ENCODE peak calls at places on chromosomes 11 and 22, in ten cellular contexts. E is NCI-H1417, L is mucosa of gallbladder, V is T-helper 17 cell, R is AG09309, A is glutamatergic neuron, D is NCI-H460, C is left cardiac atrium, M is fibroblast of pulmonary artery, Y is fibroblast of lung. W is an unnamed sample.

GRCh38 chr11:80595011-80595410 is 1154.2 kb upstream of the TENM4 start:
- DNase-seq in C (no peak), M (peak), D (no peak), E (no peak), V (no peak), R (no peak), Y (peak), A (no peak), L (peak), W (no peak)

GRCh38 chr11:44377914-44378321 is 68.0 kb upstream of the ALX4 start:
- DNase-seq in C (no peak), R (no peak), M (no peak), A (no peak), D (no peak), L (no peak), E (no peak), V (no peak), Y (no peak), W (no peak)

GRCh38 chr11:3686751-3687150 is 15.6 kb upstream of the CHRNA10 start:
- DNase-seq in R (no peak), V (no peak), C (no peak), D (no peak), M (no peak), L (no peak), Y (no peak), E (no peak), A (no peak), W (no peak)

GRCh38 chr11:115645631-115646271 is 141.5 kb upstream of the CADM1 start:
- DNase-seq in Y (no peak), C (peak), E (peak), M (no peak), A (peak), R (no peak), L (peak), D (no peak), V (no peak), W (peak)

GRCh38 chr22:17706451-17706900 is 67.8 kb downstream of the BID start:
- DNase-seq in M (peak), E (no peak), R (peak), C (no peak), L (peak), D (peak), Y (peak), V (no peak), A (no peak), W (no peak)

GRCh38 chr11:64429970-64430369 is 71.0 kb downstream of the RPS6KA4 start:
- DNase-seq in C (no peak), A (no peak), R (no peak), E (no peak), D (no peak), V (no peak), Y (no peak), M (no peak), L (no peak), W (no peak)

GRCh38 chr11:8233691-8234424 is 29.8 kb downstream of the LMO1 start:
- DNase-seq in Y (no peak), R (no peak), L (no peak), C (no peak), E (no peak), A (peak), D (no peak), M (no peak), V (no peak), W (no peak)

GRCh38 chr11:68632802-68633201 is 51.5 kb upstream of the GAL start:
- DNase-seq in C (peak), R (peak), A (peak), D (peak), M (peak), Y (peak), L (no peak), V (peak), E (peak), W (peak)

GRCh38 chr11:27447288-27447914 is 25.2 kb downstream of the LGR4 start:
- DNase-seq in C (no peak), A (no peak), E (no peak), Y (no peak), V (no peak), M (peak), D (no peak), R (no peak), L (no peak), W (no peak)

GRCh38 chr11:79209540-79210266 is 231.1 kb downstream of the TENM4 start:
- DNase-seq in D (no peak), E (no peak), C (no peak), Y (peak), A (no peak), V (no peak), L (no peak), R (no peak), M (no peak), W (no peak)

GRCh38 chr22:46066691-46067090 is 83.6 kb upstream of the PPARA start:
- DNase-seq in Y (no peak), V (no peak), D (no peak), A (peak), M (no peak), R (no peak), C (peak), E (no peak), L (no peak), W (no peak)

GRCh38 chr22:31915499-31916065 is 28.8 kb upstream of the YWHAH start:
- DNase-seq in R (no peak), M (no peak), L (peak), C (no peak), V (no peak), Y (no peak), E (no peak), D (no peak), A (no peak), W (no peak)

GRCh38 chr11:1349074-1349931 is 39.9 kb upstream of the TOLLIP start:
- DNase-seq in L (no peak), D (no peak), C (no peak), M (no peak), E (no peak), V (no peak), A (peak), Y (no peak), R (no peak), W (peak)

GRCh38 chr11:111205622-111206385 is 39.7 kb upstream of the POU2AF2 start:
- DNase-seq in L (no peak), D (no peak), E (no peak), C (no peak), M (no peak), A (no peak), V (no peak), Y (peak), R (no peak), W (no peak)

GRCh38 chr11:10631761-10632160 is 61.8 kb downstream of the IRAG1 start:
- DNase-seq in E (no peak), D (no peak), V (no peak), A (no peak), C (no peak), Y (no peak), L (no peak), R (no peak), M (no peak), W (no peak)

GRCh38 chr11:95563859-95564258 is 225.7 kb downstream of the FAM76B start:
- DNase-seq in D (no peak), C (no peak), M (peak), R (no peak), L (no peak), V (no peak), Y (no peak), A (no peak), E (no peak), W (no peak)

GRCh38 chr11:63564785-63565350 is 1.7 kb upstream of the PLAAT2 start:
- DNase-seq in A (no peak), Y (no peak), C (no peak), E (no peak), M (no peak), D (no peak), V (no peak), L (peak), R (no peak), W (no peak)

GRCh38 chr22:20438678-20439492 is 1.3 kb upstream of the SCARF2 start:
- DNase-seq in R (no peak), A (no peak), V (no peak), Y (no peak), M (peak), L (no peak), D (no peak), C (peak), E (no peak), W (peak)

GRCh38 chr22:20018001-20018400 is 1.4 kb upstream of the ARVCF start:
- DNase-seq in E (no peak), A (no peak), C (no peak), L (no peak), M (no peak), D (no peak), V (no peak), Y (no peak), R (no peak), W (no peak)

GRCh38 chr11:123519055-123519796 is 89.2 kb downstream of the GRAMD1B start:
- DNase-seq in V (no peak), D (no peak), L (no peak), Y (no peak), A (no peak), C (no peak), E (no peak), R (no peak), M (peak), W (peak)

GRCh38 chr11:77165066-77165465 is 37.0 kb downstream of the MYO7A start:
- DNase-seq in L (no peak), C (no peak), V (no peak), D (no peak), Y (no peak), A (no peak), M (no peak), E (no peak), R (no peak), W (no peak)

GRCh38 chr11:66068154-66068821 is 1.8 kb upstream of the PACS1 start:
- DNase-seq in V (peak), M (peak), L (peak), D (peak), Y (peak), R (no peak), C (peak), A (peak), E (peak), W (peak)

GRCh38 chr22:37316875-37317371 is 34.6 kb downstream of the CYTH4 start:
- DNase-seq in A (peak), L (peak), Y (peak), M (peak), C (peak), D (peak), V (peak), E (peak), R (no peak), W (peak)

GRCh38 chr22:29224121-29224858 is 18.6 kb downstream of the EMID1 start:
- DNase-seq in R (no peak), V (no peak), A (peak), Y (peak), C (peak), E (no peak), L (peak), M (no peak), D (no peak), W (no peak)

GRCh38 chr11:71518506-71519471 is 8.3 kb upstream of the KRTAP5-7 start:
- DNase-seq in R (no peak), E (no peak), M (no peak), D (no peak), C (no peak), A (no peak), Y (no peak), V (no peak), L (no peak), W (no peak)

GRCh38 chr22:48855593-48856307 is 971.9 kb downstream of the BRD1 start:
- DNase-seq in R (no peak), Y (no peak), E (no peak), M (no peak), C (no peak), L (no peak), A (no peak), V (no peak), D (no peak), W (no peak)

GRCh38 chr11:96393753-96394348 is 4.0 kb downstream of the JRKL start:
- DNase-seq in D (peak), L (no peak), C (no peak), A (no peak), Y (peak), E (no peak), R (no peak), V (no peak), M (peak), W (peak)

GRCh38 chr11:8267280-8267679 is 3.6 kb upstream of the LMO1 start:
- DNase-seq in C (no peak), R (no peak), L (no peak), E (no peak), M (no peak), V (no peak), A (no peak), D (no peak), Y (no peak), W (no peak)

GRCh38 chr22:36563444-36563843 is 34.5 kb upstream of the EIF3D start:
- DNase-seq in Y (no peak), D (no peak), C (no peak), E (no peak), A (no peak), M (no peak), V (no peak), L (no peak), R (no peak), W (no peak)

GRCh38 chr11:34565417-34566208 is 52.0 kb upstream of the ELF5 start:
- DNase-seq in M (no peak), R (no peak), L (no peak), A (no peak), Y (no peak), V (no peak), E (no peak), C (no peak), D (peak), W (peak)

GRCh38 chr22:37222440-37222971 is 10.2 kb upstream of the SSTR3 start:
- DNase-seq in V (no peak), L (no peak), M (no peak), A (no peak), D (no peak), Y (no peak), C (no peak), R (no peak), E (no peak), W (no peak)

GRCh38 chr22:27213766-27214581 is 556.6 kb downstream of the MIAT start:
- DNase-seq in E (no peak), D (no peak), M (peak), Y (peak), R (peak), A (no peak), V (no peak), L (peak), C (peak), W (no peak)

GRCh38 chr11:69921429-69922014 is 102.3 kb upstream of the FGF3 start:
- DNase-seq in R (no peak), E (no peak), M (no peak), C (no peak), V (no peak), L (no peak), A (peak), Y (no peak), D (no peak), W (no peak)

GRCh38 chr22:37559901-37560681 is at the start of gene CDC42EP1:
- DNase-seq in L (peak), C (peak), A (no peak), V (no peak), D (no peak), Y (peak), R (no peak), E (no peak), M (peak), W (peak)

GRCh38 chr22:40209945-40210485 is 32.3 kb downstream of the TNRC6B start:
- DNase-seq in V (no peak), A (no peak), L (no peak), R (no peak), M (no peak), D (no peak), C (no peak), Y (no peak), E (no peak), W (no peak)

GRCh38 chr22:47694536-47694935 is 932.1 kb downstream of the TBC1D22A start:
- DNase-seq in L (no peak), D (no peak), C (no peak), Y (no peak), A (no peak), V (no peak), M (no peak), E (no peak), R (no peak), W (no peak)

GRCh38 chr11:73521621-73522020 is 76.3 kb downstream of the FAM168A start:
- DNase-seq in R (no peak), E (no peak), D (no peak), A (no peak), L (no peak), M (peak), V (no peak), C (no peak), Y (no peak), W (no peak)

W was measured in retina.